ENCODE peak calls at places on chromosomes 5 and 9, in six cellular contexts. G is tibial nerve; P is body of pancreas; X is SJSA1; C is effector memory CD4-positive, alpha-beta T cell; Y is ovary. W is an unnamed sample. For H3K4me1, the result is how much of the 10 kb centered on the place peaks cover.

GRCh38 chr9:97900103-97900737 is 22.1 kb downstream of the TRMO start:
- DNase-seq in G (no peak), P (no peak), X (no peak), C (no peak), Y (no peak), W (no peak)

GRCh38 chr5:11449217-11449616 is 455.0 kb downstream of the CTNND2 start:
- DNase-seq in G (no peak), P (no peak), X (no peak), C (no peak), Y (no peak), W (no peak)

GRCh38 chr5:159189310-159189709 is 20.0 kb downstream of the RNF145 start:
- DNase-seq in G (no peak), P (no peak), X (no peak), C (no peak), Y (no peak), W (no peak)

GRCh38 chr5:57004800-57005199 is 52.9 kb upstream of the MIER3 start:
- DNase-seq in G (no peak), P (no peak), X (no peak), C (no peak), Y (no peak), W (no peak)

GRCh38 chr5:43121565-43122484 is 1.1 kb downstream of the ZNF131 start:
- DNase-seq in G (no peak), P (no peak), X (no peak), C (no peak), Y (peak), W (no peak)

GRCh38 chr9:136943291-136944093 is 1.0 kb downstream of the FBXW5 start:
- DNase-seq in G (no peak), P (peak), X (no peak), C (no peak), Y (no peak), W (no peak)

GRCh38 chr9:131423171-131423581 is 29.3 kb downstream of the PRRC2B start:
- DNase-seq in G (no peak), P (peak), X (peak), C (no peak), Y (peak), W (peak)

GRCh38 chr5:104702212-104702611 is 1139.6 kb upstream of the NUDT12 start:
- DNase-seq in G (no peak), P (no peak), X (no peak), C (no peak), Y (no peak), W (no peak)

GRCh38 chr9:28136113-28136512 is 562.8 kb upstream of the C9orf72 start:
- DNase-seq in G (no peak), P (no peak), X (no peak), C (no peak), Y (no peak), W (no peak)

DNA sequence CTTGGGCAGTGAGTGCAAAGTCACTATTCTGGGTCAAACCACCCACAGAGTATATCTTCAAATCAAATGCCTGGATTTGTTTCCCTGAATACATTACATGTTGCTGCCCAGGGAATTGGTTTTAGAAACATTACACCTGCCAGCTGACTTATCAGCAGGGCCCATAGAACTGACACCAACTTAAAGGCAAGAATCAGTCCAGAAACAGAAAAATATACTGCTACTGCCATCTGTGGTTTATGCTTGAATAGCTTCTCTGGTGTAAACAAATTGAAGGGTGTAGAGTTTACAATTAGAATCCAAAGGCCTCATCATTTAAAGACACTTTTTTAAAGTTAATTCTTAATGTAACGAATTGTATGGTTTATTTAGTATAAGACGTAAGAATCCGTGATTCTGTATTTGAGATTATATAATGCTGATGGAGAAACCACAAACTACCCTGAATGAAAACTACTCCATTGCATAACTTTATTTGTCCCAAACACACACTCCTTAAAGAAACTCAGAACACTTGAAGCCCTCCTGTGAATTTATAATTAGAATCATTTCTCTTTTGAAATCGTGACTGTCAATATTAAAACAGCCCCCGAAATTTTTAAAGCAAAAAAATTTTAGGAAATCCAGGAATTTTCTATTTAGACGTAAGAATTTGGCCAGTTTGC is 6.2 kb downstream of the NR6A1 start:
- DNase-seq in G (no peak), P (no peak), X (no peak), C (no peak), Y (no peak), W (no peak)
- H3K4me1 ChIP-seq in G (under half), P (under half), X (under half), C (under half), Y (under half), W (under half)

DNA sequence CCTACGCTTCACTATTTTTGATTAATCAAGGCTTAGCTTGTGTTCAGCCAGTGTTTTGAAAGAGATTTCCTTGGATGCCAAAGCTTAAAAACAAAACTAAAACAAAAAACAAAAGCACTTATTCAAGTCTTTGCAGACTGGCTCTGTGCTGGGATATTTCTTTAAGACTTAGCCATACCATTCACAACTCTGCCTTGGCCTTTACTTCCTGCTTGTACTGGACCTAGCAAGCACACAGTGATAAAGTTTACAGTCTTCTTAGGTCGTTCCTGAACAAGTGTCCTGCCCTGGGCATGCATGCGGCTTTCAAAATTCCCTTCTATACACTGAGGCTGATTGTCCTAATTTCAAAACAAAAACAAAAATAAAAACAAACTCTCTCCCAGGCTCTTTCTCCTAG is 20.7 kb downstream of the FBXL17 start:
- DNase-seq in G (no peak), P (no peak), X (no peak), C (no peak), Y (no peak), W (no peak)
- H3K4me1 ChIP-seq in G (under half), P (under half), X (under half), C (under half), Y (under half), W (under half)

GRCh38 chr5:170300361-170301013 is 2.9 kb upstream of the LCP2 start:
- DNase-seq in G (no peak), P (no peak), X (no peak), C (no peak), Y (no peak), W (no peak)

GRCh38 chr5:170302729-170303501 is 5.3 kb upstream of the LCP2 start:
- DNase-seq in G (no peak), P (no peak), X (no peak), C (peak), Y (peak), W (no peak)

GRCh38 chr5:170301901-170302728 is 4.5 kb upstream of the LCP2 start:
- DNase-seq in G (no peak), P (no peak), X (no peak), C (no peak), Y (no peak), W (no peak)

GRCh38 chr5:170303564-170303963 is 6.0 kb upstream of the LCP2 start:
- DNase-seq in G (no peak), P (no peak), X (no peak), C (no peak), Y (no peak), W (no peak)

DNA sequence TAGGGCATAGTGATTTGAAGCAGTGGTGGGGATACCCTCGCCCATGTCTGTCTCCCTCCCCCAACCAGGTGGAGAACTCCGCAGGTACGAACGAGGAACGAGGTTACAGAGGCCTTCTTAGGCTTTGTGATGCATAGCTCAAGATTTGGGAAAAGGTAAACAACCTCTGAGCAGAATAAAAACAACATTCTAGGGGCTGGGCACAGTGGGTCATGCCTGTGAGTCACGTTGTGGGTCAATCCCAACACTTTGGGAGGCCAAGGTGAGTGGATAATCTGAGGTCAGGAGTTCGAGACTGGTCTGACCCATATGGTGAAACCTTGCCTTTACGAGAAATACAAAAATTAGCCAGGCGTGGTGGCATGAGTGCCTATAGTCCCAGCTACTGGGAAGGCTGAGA is 3.6 kb upstream of the LCP2 start:
- DNase-seq in G (no peak), P (no peak), X (no peak), C (no peak), Y (no peak), W (no peak)
- H3K4me1 ChIP-seq in G (under half), P (under half), X (under half), C (under half), Y (under half), W (under half)

DNA sequence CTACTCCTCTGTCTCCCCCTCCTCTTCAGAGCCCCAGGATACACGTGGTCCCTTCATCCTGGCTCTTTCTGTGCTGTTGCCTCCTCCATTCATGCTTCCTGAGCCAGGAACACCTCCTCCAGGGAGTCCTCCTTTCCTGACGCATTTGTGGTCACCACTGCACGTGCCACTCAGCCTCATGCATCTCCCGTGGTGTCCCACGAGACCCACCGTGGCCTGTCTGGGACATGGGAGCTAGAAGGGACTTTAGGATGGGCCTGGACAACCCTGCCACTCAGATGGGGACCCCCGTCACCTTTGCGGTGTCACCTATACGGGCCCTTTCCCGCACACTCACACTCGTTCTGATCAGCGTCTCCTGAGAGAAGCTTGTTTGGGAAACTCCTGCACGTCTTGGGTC is 6.7 kb downstream of the GLIPR2 start:
- DNase-seq in G (no peak), P (no peak), X (no peak), C (no peak), Y (no peak), W (no peak)
- H3K4me1 ChIP-seq in G (under half), P (under half), X (under half), C (half or more), Y (under half), W (under half)

DNA sequence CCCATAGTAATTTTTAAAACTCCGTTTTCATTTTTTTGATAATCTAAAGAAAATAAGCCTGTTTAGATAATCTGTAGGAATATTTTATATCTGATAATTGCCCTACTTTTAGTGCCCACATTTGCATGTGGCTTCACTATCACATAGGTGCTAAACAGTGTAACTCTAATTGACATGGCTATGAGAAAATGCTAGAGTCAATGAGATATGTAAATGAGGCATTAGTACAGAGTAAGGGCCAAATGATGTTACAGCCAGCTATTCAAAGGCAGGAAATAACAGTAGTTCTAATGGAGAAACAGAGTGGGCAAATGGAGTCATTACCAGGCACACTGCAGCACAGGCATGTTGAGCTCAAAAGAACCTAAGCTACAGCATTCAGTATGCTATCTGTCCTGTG is 37.3 kb upstream of the GCNT4 start:
- DNase-seq in G (no peak), P (no peak), X (no peak), C (no peak), Y (no peak), W (no peak)
- H3K4me1 ChIP-seq in G (under half), P (under half), X (under half), C (under half), Y (under half), W (under half)

DNA sequence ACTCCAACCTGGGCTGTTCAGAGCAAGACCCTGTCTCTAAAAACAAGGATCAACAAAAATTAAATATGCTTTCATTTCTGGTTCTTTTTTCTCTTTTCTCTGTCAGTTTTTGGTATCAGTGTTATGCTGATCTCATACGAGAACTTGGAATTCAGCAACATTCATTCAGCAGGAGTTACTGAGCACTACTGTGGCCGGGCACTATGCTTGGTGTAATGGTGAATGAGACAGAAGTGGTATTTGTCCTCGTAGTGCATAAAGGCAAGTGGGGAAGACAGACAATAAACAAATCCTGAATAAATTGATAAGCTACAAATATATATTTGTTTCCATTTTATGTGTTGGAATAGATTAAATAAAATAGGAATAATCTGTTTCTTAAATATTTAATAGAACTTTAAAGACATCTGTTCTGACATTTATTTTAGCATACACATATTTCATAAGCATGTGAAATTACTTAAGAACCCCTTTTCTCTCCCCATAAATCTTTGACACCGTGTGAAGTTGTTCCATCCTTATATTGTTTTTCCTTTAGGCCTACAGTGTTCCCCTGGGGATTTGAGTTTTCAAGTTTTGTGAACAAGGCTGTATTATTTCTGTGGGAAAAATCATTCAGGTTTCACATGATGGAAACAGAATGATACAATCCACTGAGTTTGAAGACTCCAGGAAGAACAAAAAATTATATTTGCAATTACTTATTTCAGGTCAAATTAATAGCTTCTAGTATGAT is 24.6 kb downstream of the UBAP1 start:
- DNase-seq in G (no peak), P (no peak), X (no peak), C (no peak), Y (no peak), W (no peak)
- H3K4me1 ChIP-seq in G (half or more), P (under half), X (under half), C (under half), Y (under half), W (under half)

GRCh38 chr5:68299105-68299504 is 83.5 kb downstream of the PIK3R1 start:
- DNase-seq in G (no peak), P (no peak), X (no peak), C (no peak), Y (no peak), W (no peak)

GRCh38 chr5:68297656-68298055 is 82.1 kb downstream of the PIK3R1 start:
- DNase-seq in G (no peak), P (no peak), X (no peak), C (no peak), Y (no peak), W (no peak)

GRCh38 chr5:68292316-68292715 is 76.8 kb downstream of the PIK3R1 start:
- DNase-seq in G (no peak), P (no peak), X (no peak), C (no peak), Y (no peak), W (no peak)

GRCh38 chr5:68296895-68297294 is 81.3 kb downstream of the PIK3R1 start:
- DNase-seq in G (no peak), P (no peak), X (no peak), C (no peak), Y (no peak), W (no peak)

GRCh38 chr5:68295772-68296171 is 80.2 kb downstream of the PIK3R1 start:
- DNase-seq in G (no peak), P (no peak), X (no peak), C (no peak), Y (no peak), W (no peak)
- H3K4me1 ChIP-seq in G (half or more), P (under half), X (under half), C (under half), Y (under half), W (under half)